ENCODE peak calls at places on chromosome 3, in four cellular contexts. T is upper lobe of right lung, S is colonic mucosa, R is GM12865. U is an unnamed sample.

GRCh38 chr3:134799393-134799792 is 4.3 kb downstream of the EPHB1 start:
- DNase-seq in T (no peak), S (no peak), R (no peak), U (no peak)

GRCh38 chr3:58326267-58326932 is 6.3 kb upstream of the PXK start:
- DNase-seq in T (no peak), S (no peak), R (no peak), U (no peak)

GRCh38 chr3:15102256-15102655 is 3.3 kb upstream of the RBSN start:
- DNase-seq in T (peak; percentile 86), S (peak; percentile 62), R (no peak), U (no peak)

GRCh38 chr3:65523878-65524277 is 514.8 kb downstream of the MAGI1 start:
- DNase-seq in T (no peak), S (no peak), R (no peak), U (no peak)

GRCh38 chr3:113825090-113825489 is 13.5 kb upstream of the GRAMD1C start:
- DNase-seq in T (no peak), S (no peak), R (peak; percentile 86), U (no peak)

GRCh38 chr3:153595186-153595815 is 433.3 kb downstream of the RAP2B start:
- DNase-seq in T (no peak), S (no peak), R (peak; percentile 35), U (peak; percentile 60)

GRCh38 chr3:185151959-185152432 is 864 bp downstream of the C3orf70 start:
- DNase-seq in T (no peak), S (no peak), R (no peak), U (no peak)

GRCh38 chr3:48428088-48428862 is 1.6 kb downstream of the PLXNB1 start:
- DNase-seq in T (no peak), S (peak; percentile 84), R (no peak), U (no peak)

GRCh38 chr3:114706591-114707224 is 412.9 kb downstream of the TIGIT start:
- DNase-seq in T (no peak), S (peak; percentile 28), R (peak; percentile 25), U (no peak)

GRCh38 chr3:50617911-50618481 is 1.0 kb downstream of the MAPKAPK3 start:
- DNase-seq in T (peak; percentile 67), S (no peak), R (no peak), U (no peak)

DNA sequence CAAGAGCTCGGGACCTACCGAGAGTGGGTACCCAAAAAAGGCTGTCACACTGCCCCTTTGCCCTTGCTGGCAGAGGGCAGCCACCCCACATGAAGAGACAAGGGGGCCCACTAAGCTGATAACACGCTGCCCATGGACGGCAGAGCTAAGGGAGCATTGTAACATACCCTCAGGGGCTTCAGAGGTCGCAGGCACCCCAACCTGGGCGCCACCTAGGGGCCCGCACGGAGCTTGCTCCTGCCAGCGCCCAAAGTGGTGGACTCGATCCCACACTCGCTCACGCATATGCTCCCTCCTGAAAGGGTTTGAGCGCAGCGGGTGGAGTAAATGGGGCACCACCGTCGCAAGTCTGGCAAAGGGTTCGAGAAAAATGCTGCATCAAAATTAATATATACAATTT is 975.4 kb downstream of the ZPLD1 start:
- DNase-seq in T (no peak), S (no peak), R (peak; percentile 1), U (no peak)
- TF ChIP-seq CTCF in T (no peak), S (no peak), R (peak; percentile 26), U (no peak)

DNA sequence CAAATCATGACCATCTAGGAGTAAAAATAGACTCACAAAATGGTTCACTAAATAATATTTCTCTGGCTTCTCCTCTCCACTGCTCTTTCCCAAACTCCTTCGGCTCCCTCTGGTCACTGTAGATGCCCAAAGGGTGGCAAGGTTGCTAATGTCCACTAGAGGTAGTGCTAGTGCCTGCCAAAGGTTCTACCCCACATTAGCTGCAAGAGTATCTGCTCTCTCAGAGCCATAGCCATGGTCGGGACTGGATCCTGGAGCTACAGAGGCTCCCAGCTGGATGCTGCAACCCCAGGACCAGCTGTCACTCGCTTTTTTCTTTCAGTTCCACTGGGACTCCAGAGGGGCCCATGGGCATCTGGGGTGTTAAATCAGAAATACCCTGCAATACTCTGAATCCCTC is 8.5 kb downstream of the HTR3D start:
- DNase-seq in T (no peak), S (no peak), R (peak; percentile 4), U (no peak)
- TF ChIP-seq CTCF in T (peak; percentile 27), S (no peak), R (no peak), U (peak; percentile 43)

GRCh38 chr3:32109256-32109655 is 2.8 kb downstream of the GPD1L start:
- DNase-seq in T (peak; percentile 92), S (peak; percentile 72), R (no peak), U (peak; percentile 80)
- TF ChIP-seq CTCF in T (no peak), S (no peak), R (no peak), U (no peak)

DNA sequence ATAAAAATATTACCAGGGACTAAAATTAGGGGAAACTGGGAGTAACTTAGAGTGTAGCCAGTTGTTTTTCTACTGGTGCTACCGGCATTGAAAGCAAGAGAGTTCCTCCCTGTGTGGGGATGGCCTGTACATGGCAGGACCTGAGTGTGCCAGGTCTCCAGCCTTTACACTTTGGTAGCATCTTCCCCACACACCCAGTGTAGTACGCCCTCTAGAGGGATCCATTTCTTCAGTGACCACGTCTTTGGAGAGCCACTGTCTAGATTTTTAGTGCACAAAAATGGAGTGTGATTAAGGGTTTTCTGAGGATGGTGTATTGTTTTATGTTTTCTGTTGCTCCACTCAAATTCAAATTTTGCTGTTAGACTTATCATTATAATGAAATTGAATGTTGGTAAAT is 507.0 kb upstream of the TPRG1 start:
- DNase-seq in T (no peak), S (peak; percentile 24), R (peak; percentile 18), U (no peak)
- TF ChIP-seq CTCF in T (no peak), S (peak; percentile 15), R (peak; percentile 26), U (peak; percentile 7)

DNA sequence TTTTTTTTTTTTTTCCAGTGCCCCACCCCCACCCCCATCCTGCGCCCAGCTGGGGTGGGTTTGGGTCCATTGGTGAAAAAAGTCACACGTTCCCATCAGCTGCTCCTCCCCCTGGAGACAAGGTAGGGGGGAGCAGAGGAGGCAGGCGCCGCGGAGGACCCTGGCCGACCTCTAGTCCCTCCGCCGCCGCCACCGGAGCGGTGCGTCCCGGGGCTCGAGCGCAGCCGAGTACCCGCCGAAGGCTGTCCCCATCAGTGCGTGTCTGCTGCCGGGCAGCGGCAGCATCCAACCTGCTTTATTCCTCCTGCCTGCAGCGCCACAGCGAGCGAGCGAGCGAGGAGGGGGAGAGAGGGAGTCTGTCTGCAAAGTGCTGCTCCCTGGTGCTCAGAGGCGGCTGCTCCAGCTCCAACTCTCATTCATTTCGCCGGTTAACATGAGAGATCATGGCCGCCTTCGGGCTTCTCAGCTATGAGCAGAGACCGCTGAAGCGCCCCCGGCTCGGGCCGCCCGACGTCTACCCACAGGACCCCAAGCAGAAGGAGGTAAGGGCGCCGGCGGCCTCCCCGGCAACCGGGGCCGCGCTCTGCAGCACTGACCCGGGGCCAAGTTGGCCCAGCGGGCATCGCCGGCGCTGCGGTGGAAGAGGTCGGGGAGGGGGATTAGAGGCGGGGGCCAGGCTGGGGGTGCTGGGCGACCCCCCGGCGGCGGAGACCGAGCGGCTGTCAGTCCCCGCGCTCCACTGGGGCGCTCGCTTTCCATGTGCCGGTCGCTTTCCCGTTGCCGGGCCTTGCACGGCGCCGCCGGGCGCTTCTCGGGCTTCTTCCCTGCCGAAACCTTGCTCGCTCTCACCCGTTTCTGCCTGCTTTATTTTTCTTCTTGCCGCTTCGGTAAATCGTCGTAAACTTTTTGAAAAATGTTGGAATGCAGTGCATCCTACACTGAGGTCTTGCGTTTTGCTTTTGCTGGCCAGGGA is 1.3 kb downstream of the MED12L start:
- DNase-seq in T (peak; percentile 85), S (peak; percentile 59), R (peak; percentile 85), U (peak; percentile 80)
- TF ChIP-seq CTCF in T (peak; percentile 35), S (no peak), R (peak; percentile 34), U (peak; percentile 72)

GRCh38 chr3:122944671-122945151 is 82.9 kb downstream of the SEMA5B start:
- DNase-seq in T (no peak), S (no peak), R (no peak), U (no peak)
- TF ChIP-seq CTCF in T (no peak), S (no peak), R (no peak), U (no peak)

DNA sequence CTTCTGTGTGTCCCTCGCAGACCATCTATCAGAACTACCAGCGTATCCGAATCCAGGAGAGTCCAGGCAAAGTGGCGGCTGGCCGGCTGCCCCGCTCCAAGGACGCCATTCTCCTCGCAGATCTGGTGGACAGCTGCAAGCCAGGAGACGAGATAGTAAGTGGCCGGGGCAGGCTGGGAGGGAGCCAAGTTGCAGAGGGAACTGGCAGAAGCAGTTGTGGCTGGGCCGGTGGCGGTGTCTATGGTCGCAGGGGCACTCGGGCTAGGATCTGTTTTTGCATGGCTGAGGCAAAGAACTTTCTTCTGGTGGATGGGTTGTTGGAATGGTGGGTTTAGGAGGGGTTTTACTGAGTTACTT is 10.1 kb downstream of the MCM2 start:
- DNase-seq in T (no peak), S (no peak), R (no peak), U (no peak)
- TF ChIP-seq CTCF in T (no peak), S (no peak), R (no peak), U (no peak)

DNA sequence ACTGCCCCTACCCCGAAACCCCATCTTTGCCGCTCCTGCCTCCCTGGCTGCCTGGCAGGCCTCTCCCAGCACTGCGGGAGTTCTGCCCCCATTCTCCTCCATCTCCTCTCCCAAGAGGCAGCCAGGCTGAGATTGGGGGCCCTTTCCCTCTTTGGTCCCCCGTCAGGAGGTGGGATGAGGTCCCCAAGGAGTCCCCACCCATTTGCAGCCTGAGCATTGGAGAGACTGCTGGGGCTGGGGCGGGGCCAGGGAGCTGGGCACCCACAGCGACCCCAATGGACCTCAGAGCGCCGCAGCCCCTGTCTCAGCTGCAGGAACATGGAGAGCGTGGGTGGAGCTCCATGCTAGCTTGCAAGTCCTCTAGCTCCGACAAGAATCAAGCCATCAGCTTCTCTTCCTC is 29.5 kb upstream of the FBLN2 start:
- DNase-seq in T (no peak), S (no peak), R (no peak), U (no peak)
- TF ChIP-seq CTCF in T (no peak), S (no peak), R (no peak), U (no peak)